ENCODE peak calls at places on chromosomes 13 and 19, in six cellular contexts. D is tibial nerve, T is body of pancreas, X is fibroblast of lung, K is ovary, I is stomach. N is an unnamed sample. For H3K4me1, the result is how much of the 10 kb centered on the place peaks cover.

GRCh38 chr13:37326319-37326718 is 220.9 kb upstream of the CSNK1A1L start:
- DNase-seq in D (no peak), T (no peak), X (peak), K (no peak), I (no peak), N (no peak)

GRCh38 chr19:8403098-8403819 is 9.8 kb upstream of the MARCHF2 start:
- DNase-seq in D (no peak), T (no peak), X (no peak), K (no peak), I (no peak), N (no peak)

GRCh38 chr13:49086711-49087110 is 111.0 kb downstream of the FNDC3A start:
- DNase-seq in D (no peak), T (no peak), X (peak), K (no peak), I (no peak), N (no peak)

GRCh38 chr13:76741624-76742023 is 144.6 kb downstream of the KCTD12 start:
- DNase-seq in D (no peak), T (no peak), X (no peak), K (no peak), I (no peak), N (no peak)

GRCh38 chr19:47063874-47064273 is 15.4 kb upstream of the TMEM160 start:
- DNase-seq in D (no peak), T (no peak), X (no peak), K (no peak), I (no peak), N (no peak)

GRCh38 chr13:50129923-50130685 is 114.9 kb downstream of the KCNRG start:
- DNase-seq in D (peak), T (no peak), X (peak), K (peak), I (no peak), N (peak)

GRCh38 chr13:69199664-69200063 is 908.0 kb upstream of the ATXN8OS start:
- DNase-seq in D (no peak), T (no peak), X (no peak), K (no peak), I (no peak), N (no peak)

GRCh38 chr13:24220086-24220703 is 59.7 kb downstream of the SPATA13 start:
- DNase-seq in D (peak), T (peak), X (peak), K (peak), I (peak), N (peak)

GRCh38 chr13:20716951-20717350 is 13.5 kb downstream of the IL17D start:
- DNase-seq in D (no peak), T (no peak), X (no peak), K (no peak), I (no peak), N (no peak)

GRCh38 chr13:71144883-71145282 is 722.1 kb downstream of the DACH1 start:
- DNase-seq in D (no peak), T (no peak), X (no peak), K (no peak), I (no peak), N (no peak)

GRCh38 chr19:33697766-33698165 is 76.0 kb downstream of the CHST8 start:
- DNase-seq in D (no peak), T (no peak), X (no peak), K (no peak), I (no peak), N (no peak)

GRCh38 chr19:55461974-55462628 is 659 bp upstream of the ISOC2 start:
- DNase-seq in D (no peak), T (no peak), X (peak), K (no peak), I (no peak), N (no peak)

GRCh38 chr19:56994251-56995017 is 125.4 kb upstream of the USP29 start:
- DNase-seq in D (no peak), T (no peak), X (no peak), K (peak), I (no peak), N (no peak)

GRCh38 chr19:33673258-33673875 is 51.6 kb downstream of the CHST8 start:
- DNase-seq in D (no peak), T (no peak), X (no peak), K (no peak), I (peak), N (no peak)

GRCh38 chr13:41568143-41568989 is 111.0 kb downstream of the RGCC start:
- DNase-seq in D (no peak), T (no peak), X (no peak), K (no peak), I (no peak), N (no peak)

GRCh38 chr19:934865-935422 is 9.1 kb downstream of the ARID3A start:
- DNase-seq in D (peak), T (peak), X (peak), K (peak), I (peak), N (peak)

GRCh38 chr13:28636677-28637317 is 22.1 kb upstream of the POMP start:
- DNase-seq in D (peak), T (peak), X (peak), K (peak), I (peak), N (no peak)

GRCh38 chr19:49790866-49791265 is 22.2 kb downstream of the FUZ start:
- DNase-seq in D (no peak), T (peak), X (peak), K (peak), I (no peak), N (peak)

GRCh38 chr19:41792513-41793413 is 3.6 kb upstream of the CEACAM3 start:
- DNase-seq in D (peak), T (peak), X (peak), K (no peak), I (peak), N (peak)

GRCh38 chr19:29715695-29716581 is 877 bp upstream of the C19orf12 start:
- DNase-seq in D (no peak), T (no peak), X (peak), K (no peak), I (no peak), N (no peak)

GRCh38 chr13:35460061-35460460 is 16.4 kb downstream of the MAB21L1 start:
- DNase-seq in D (no peak), T (no peak), X (no peak), K (no peak), I (no peak), N (no peak)

GRCh38 chr13:97259787-97260641 is 37.9 kb downstream of the MBNL2 start:
- DNase-seq in D (no peak), T (no peak), X (peak), K (no peak), I (no peak), N (no peak)

GRCh38 chr13:38685974-38686571 is 804 bp upstream of the FREM2 start:
- DNase-seq in D (no peak), T (no peak), X (peak), K (no peak), I (no peak), N (no peak)

GRCh38 chr13:91986771-91987515 is 588.5 kb downstream of the GPC5 start:
- DNase-seq in D (no peak), T (no peak), X (no peak), K (no peak), I (no peak), N (no peak)

GRCh38 chr13:99959538-99960230 is 11.9 kb downstream of the ZIC5 start:
- DNase-seq in D (no peak), T (no peak), X (no peak), K (no peak), I (peak), N (no peak)

GRCh38 chr19:14477417-14478112 is 2.4 kb upstream of the PTGER1 start:
- DNase-seq in D (no peak), T (no peak), X (peak), K (no peak), I (no peak), N (no peak)

GRCh38 chr19:32652893-32653625 is 21.9 kb downstream of the ANKRD27 start:
- DNase-seq in D (peak), T (peak), X (peak), K (peak), I (peak), N (peak)

GRCh38 chr19:48510421-48511268 is 990 bp downstream of the LMTK3 start:
- DNase-seq in D (peak), T (peak), X (peak), K (peak), I (peak), N (peak)

DNA sequence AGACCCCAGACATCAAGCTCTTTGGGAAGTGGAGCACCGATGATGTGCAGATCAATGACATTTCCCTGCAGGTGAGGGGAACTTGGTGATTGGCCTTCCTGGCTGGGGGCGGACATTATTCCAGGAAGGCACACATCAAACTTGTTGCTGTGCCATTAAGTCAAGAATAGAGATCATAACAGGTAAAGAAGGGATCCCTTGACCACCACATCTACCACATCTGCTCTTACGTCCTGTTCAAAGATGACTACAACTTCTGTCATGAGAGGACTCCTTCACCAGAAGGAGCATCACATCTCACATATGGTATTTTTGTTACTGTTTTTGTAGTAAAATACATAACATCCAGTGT is 1.1 kb downstream of the RPS5 start:
- DNase-seq in D (no peak), T (no peak), X (no peak), K (no peak), I (no peak), N (no peak)
- H3K27ac ChIP-seq in D (no peak), T (no peak), X (peak), K (no peak), I (no peak), N (no peak)

DNA sequence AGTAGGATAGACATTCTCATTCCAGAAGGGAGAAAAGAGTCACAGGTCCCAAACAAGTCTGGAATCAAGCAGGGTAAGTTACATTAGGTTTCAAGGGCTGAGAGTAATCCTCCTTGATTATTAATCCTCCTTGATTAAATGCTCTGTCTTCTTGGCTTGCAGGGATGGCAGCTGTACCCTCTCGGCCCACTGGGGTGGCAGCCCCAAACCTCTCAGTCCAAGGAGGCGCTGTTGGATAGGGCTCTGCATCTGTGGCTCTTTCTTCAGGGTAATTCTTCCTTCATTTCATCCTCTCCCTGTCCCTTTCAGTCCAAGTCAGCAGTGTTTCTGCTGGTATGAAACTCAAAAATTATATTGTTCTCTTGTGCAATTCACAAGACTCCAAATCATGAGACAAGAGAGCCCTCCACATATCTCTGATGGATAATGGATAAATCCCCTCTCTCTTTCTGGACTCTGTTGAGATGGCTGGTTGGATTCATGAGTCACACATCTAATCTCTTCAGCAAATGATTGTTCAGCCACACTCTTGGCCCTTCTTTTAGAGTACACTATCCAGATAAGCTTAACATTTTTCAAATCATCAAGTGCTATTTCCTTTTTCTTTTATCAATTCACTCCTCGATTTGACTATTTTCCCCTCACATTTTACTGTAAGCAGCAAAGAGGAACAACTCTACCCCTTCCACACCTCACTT is 323.7 kb upstream of the HTR2A start:
- DNase-seq in D (no peak), T (no peak), X (no peak), K (no peak), I (no peak), N (no peak)
- TF ChIP-seq CTCF in D (no peak), T (no peak), X (no peak), K (no peak), I (no peak), N (no peak)

GRCh38 chr19:16603090-16603489 is 24.9 kb downstream of the MED26 start:
- DNase-seq in D (no peak), T (no peak), X (no peak), K (no peak), I (no peak), N (no peak)

GRCh38 chr19:16598848-16599247 is 26.6 kb upstream of the SLC35E1 start:
- DNase-seq in D (no peak), T (no peak), X (no peak), K (no peak), I (no peak), N (no peak)

GRCh38 chr19:16601378-16602052 is 26.5 kb downstream of the MED26 start:
- DNase-seq in D (no peak), T (no peak), X (no peak), K (no peak), I (no peak), N (peak)

GRCh38 chr19:16600824-16601223 is 27.2 kb downstream of the MED26 start:
- DNase-seq in D (no peak), T (no peak), X (no peak), K (no peak), I (no peak), N (no peak)

DNA sequence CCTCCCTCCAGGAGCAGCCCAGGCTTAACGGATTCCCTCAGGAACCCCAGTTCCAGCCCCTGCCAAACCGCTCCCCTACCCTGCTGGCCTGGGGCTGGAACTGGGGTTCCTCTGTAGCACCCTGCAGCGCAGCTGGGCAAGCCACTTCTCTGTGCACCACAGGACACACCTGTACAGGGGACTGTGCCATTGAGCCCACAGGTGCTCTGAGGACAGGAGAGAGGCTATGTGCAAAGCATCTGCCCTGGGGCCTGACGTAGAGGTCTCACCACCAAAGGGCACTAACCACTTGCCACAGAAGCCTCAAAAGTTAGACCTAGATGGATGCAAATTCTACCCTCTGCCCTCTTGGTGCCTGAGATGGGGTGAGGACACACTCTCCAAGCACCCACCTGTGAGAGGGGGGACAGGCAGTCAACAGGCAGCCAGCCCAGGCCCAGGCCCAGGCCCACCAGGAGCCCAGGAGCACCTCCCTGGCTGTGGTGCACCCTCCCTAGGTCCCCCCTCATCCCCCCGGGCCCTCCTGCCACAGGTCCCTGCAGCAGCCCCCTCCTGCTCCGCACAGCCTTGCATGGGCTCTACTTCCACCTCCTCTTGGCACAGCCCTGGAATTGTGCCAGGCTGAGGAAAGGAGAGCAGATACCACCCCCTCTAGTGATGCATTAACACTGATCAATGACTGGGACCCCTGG is 27.6 kb upstream of the SLC35E1 start:
- DNase-seq in D (no peak), T (no peak), X (no peak), K (no peak), I (no peak), N (no peak)
- H3K4me1 ChIP-seq in D (under half), T (under half), X (under half), K (under half), I (under half), N (under half)

DNA sequence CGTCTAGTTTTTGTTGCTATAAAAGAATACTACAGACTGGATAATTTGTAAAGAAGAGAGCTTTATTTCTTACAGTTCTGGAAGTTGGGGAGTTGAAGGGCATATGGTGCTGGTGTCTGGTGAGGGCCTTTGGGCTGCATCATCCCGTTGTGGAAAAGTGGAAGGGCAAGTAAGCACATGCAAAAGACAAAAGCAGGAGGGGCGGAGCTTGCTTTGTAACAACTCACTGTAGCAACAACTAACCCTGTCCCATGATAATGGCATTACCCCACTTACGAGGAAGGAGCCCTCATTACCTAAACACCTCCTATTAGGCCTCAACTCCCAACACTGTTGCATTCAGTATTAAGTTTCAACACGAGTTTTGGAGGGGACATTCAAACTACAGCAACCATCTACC is 7.2 kb upstream of the DNAJC15 start:
- DNase-seq in D (no peak), T (no peak), X (no peak), K (no peak), I (no peak), N (no peak)
- H3K27ac ChIP-seq in D (no peak), T (no peak), X (no peak), K (no peak), I (no peak), N (no peak)

GRCh38 chr13:43195551-43195950 is 172.2 kb downstream of the DNAJC15 start:
- DNase-seq in D (no peak), T (no peak), X (no peak), K (no peak), I (no peak), N (no peak)
- TF ChIP-seq CTCF in D (no peak), T (no peak), X (no peak), K (no peak), I (no peak), N (no peak)

GRCh38 chr19:4389511-4390016 is 10.8 kb downstream of the SH3GL1 start:
- DNase-seq in D (no peak), T (no peak), X (no peak), K (peak), I (no peak), N (no peak)

GRCh38 chr19:4390862-4391693 is 9.3 kb downstream of the SH3GL1 start:
- DNase-seq in D (no peak), T (peak), X (peak), K (no peak), I (no peak), N (no peak)

GRCh38 chr19:4390017-4390861 is 10.1 kb downstream of the SH3GL1 start:
- DNase-seq in D (no peak), T (peak), X (peak), K (peak), I (no peak), N (no peak)

GRCh38 chr19:4393947-4394590 is 6.3 kb downstream of the SH3GL1 start:
- DNase-seq in D (no peak), T (no peak), X (peak), K (no peak), I (no peak), N (no peak)

DNA sequence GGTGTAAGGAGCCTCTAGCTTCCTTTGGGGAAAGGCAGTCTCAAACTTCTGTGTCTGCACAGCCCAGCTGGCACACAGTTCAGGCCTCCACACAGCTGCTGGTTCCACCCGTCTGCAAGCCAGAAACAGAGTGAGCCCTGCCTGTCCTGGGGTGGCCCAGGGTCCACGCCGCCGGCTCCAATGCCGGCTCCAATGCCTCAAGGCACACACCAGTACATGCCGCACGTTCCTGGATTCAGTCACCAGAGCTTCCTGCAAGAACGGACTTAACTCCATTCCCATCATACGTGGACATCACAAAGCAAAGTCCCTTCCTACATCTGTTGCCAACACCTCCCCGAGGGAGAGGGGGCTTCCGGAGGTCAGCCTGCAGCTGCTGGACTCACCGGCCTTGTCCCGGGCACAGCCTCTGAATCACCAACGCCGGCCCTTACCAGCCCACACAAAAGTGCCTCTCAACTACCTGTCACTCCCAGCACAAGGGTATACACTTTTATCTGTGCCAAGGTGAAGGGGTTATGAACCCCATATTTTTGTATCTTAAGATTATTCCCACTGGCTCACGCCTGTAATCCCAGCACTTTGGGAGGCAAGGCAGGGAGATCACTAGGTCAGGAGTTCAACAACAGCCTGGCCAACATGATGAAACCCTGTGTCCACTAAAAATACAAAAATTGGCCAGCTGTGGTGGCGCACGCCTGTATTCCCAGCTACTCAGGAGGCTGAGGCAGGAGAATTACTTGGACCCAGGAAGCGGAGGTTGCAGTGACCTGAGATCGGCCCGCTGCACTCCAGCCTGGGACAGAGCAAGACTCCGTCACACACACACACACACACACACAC is 8.4 kb downstream of the SH3GL1 start:
- DNase-seq in D (no peak), T (peak), X (peak), K (peak), I (no peak), N (peak)
- H3K4me1 ChIP-seq in D (half or more), T (half or more), X (under half), K (under half), I (half or more), N (half or more)

DNA sequence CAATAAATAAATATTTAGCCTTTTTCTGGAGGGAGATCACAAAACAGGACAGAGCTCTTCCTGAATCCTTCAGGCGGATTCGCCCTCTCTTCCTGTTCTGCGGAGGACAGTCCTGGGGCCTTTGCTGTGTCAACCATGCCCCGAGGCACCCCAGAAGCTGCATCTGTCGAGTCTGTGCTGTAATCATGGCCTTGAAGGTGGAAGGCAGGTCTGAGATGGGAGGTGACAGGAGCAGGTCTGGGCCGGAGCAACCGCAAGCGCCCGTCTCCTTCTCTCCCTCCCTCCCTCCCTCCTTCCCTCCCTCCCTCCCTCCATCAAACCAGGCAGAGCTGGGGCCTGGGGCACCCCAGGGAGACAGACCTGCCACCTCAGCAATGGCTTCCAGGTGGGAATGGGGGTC is 4.6 kb upstream of the FXYD3 start:
- DNase-seq in D (no peak), T (no peak), X (no peak), K (no peak), I (no peak), N (no peak)
- H3K27ac ChIP-seq in D (peak), T (no peak), X (no peak), K (no peak), I (no peak), N (no peak)